ENCODE peak calls at places on chromosomes 1 and 21, in four cellular contexts. One of them, this sample, is unnamed.

GRCh38 chr1:12087797-12088314 is 24.8 kb downstream of the TNFRSF8 start:
- DNase-seq in GOT3: no peak
- DNase-seq in SHP77 treated with DMSO at 0.1 percent for 48 hours: no peak
- DNase-seq in Caki2: no peak
- DNase-seq in this sample: no peak

GRCh38 chr1:43325381-43325780 is 12.2 kb upstream of the MPL start:
- DNase-seq in Caki2: no peak
- DNase-seq in GOT3: no peak
- DNase-seq in SHP77 treated with DMSO at 0.1 percent for 48 hours: no peak
- DNase-seq in this sample: no peak

GRCh38 chr1:46983416-46983815 is 40.1 kb upstream of the CYP4X1 start:
- DNase-seq in GOT3: no peak
- DNase-seq in Caki2: no peak
- DNase-seq in SHP77 treated with DMSO at 0.1 percent for 48 hours: no peak
- DNase-seq in this sample: no peak

GRCh38 chr1:156797212-156797871 is 19.3 kb downstream of the SH2D2A start:
- DNase-seq in GOT3: no peak
- DNase-seq in Caki2: peak
- DNase-seq in SHP77 treated with DMSO at 0.1 percent for 48 hours: peak
- DNase-seq in this sample: peak

GRCh38 chr1:86872086-86872485 is 41.8 kb downstream of the SELENOF start:
- DNase-seq in SHP77 treated with DMSO at 0.1 percent for 48 hours: no peak
- DNase-seq in Caki2: no peak
- DNase-seq in GOT3: no peak
- DNase-seq in this sample: peak

GRCh38 chr1:27626031-27626935 is 8.7 kb downstream of the FGR start:
- DNase-seq in GOT3: no peak
- DNase-seq in Caki2: no peak
- DNase-seq in SHP77 treated with DMSO at 0.1 percent for 48 hours: no peak
- DNase-seq in this sample: no peak

GRCh38 chr1:23611601-23612327 is 52.5 kb upstream of the ID3 start:
- DNase-seq in Caki2: no peak
- DNase-seq in SHP77 treated with DMSO at 0.1 percent for 48 hours: no peak
- DNase-seq in GOT3: no peak
- DNase-seq in this sample: no peak

GRCh38 chr1:7641587-7642417 is 129.3 kb upstream of the VAMP3 start:
- DNase-seq in GOT3: no peak
- DNase-seq in SHP77 treated with DMSO at 0.1 percent for 48 hours: no peak
- DNase-seq in Caki2: no peak
- DNase-seq in this sample: no peak

GRCh38 chr1:28789816-28790215 is 22.2 kb upstream of the OPRD1 start:
- DNase-seq in SHP77 treated with DMSO at 0.1 percent for 48 hours: no peak
- DNase-seq in GOT3: no peak
- DNase-seq in Caki2: no peak
- DNase-seq in this sample: no peak

GRCh38 chr21:40388046-40388445 is 458.9 kb downstream of the DSCAM start:
- DNase-seq in Caki2: no peak
- DNase-seq in GOT3: no peak
- DNase-seq in SHP77 treated with DMSO at 0.1 percent for 48 hours: no peak
- DNase-seq in this sample: no peak

GRCh38 chr1:116737020-116737854 is 17.0 kb upstream of the CD2 start:
- DNase-seq in Caki2: peak
- DNase-seq in SHP77 treated with DMSO at 0.1 percent for 48 hours: no peak
- DNase-seq in GOT3: no peak
- DNase-seq in this sample: peak

GRCh38 chr1:204506091-204506968 is 9.9 kb upstream of the MDM4 start:
- DNase-seq in SHP77 treated with DMSO at 0.1 percent for 48 hours: peak
- DNase-seq in GOT3: peak
- DNase-seq in Caki2: peak
- DNase-seq in this sample: peak

GRCh38 chr1:115158181-115158580 is 68.9 kb upstream of the TSPAN2 start:
- DNase-seq in Caki2: no peak
- DNase-seq in GOT3: no peak
- DNase-seq in SHP77 treated with DMSO at 0.1 percent for 48 hours: no peak
- DNase-seq in this sample: no peak

GRCh38 chr1:110196917-110197782 is 13.0 kb upstream of the KCNC4 start:
- DNase-seq in GOT3: no peak
- DNase-seq in Caki2: peak
- DNase-seq in SHP77 treated with DMSO at 0.1 percent for 48 hours: peak
- DNase-seq in this sample: peak

GRCh38 chr21:32371913-32372314 is 20.9 kb downstream of the URB1 start:
- DNase-seq in GOT3: no peak
- DNase-seq in Caki2: no peak
- DNase-seq in SHP77 treated with DMSO at 0.1 percent for 48 hours: no peak
- DNase-seq in this sample: peak

GRCh38 chr1:101288491-101288944 is 51.7 kb downstream of the S1PR1 start:
- DNase-seq in GOT3: no peak
- DNase-seq in SHP77 treated with DMSO at 0.1 percent for 48 hours: peak
- DNase-seq in Caki2: peak
- DNase-seq in this sample: peak

GRCh38 chr1:180777072-180777689 is 135.5 kb upstream of the KIAA1614 start:
- DNase-seq in SHP77 treated with DMSO at 0.1 percent for 48 hours: no peak
- DNase-seq in GOT3: no peak
- DNase-seq in Caki2: no peak
- DNase-seq in this sample: no peak

GRCh38 chr1:67338642-67339041 is 31.0 kb downstream of the IL12RB2 start:
- DNase-seq in SHP77 treated with DMSO at 0.1 percent for 48 hours: no peak
- DNase-seq in Caki2: no peak
- DNase-seq in GOT3: no peak
- DNase-seq in this sample: no peak

GRCh38 chr1:9374748-9375345 is 82.2 kb downstream of the SPSB1 start:
- DNase-seq in SHP77 treated with DMSO at 0.1 percent for 48 hours: no peak
- DNase-seq in GOT3: no peak
- DNase-seq in Caki2: no peak
- DNase-seq in this sample: no peak

GRCh38 chr21:44658913-44659595 is 1.3 kb downstream of the KRTAP12-3 start:
- DNase-seq in Caki2: no peak
- DNase-seq in SHP77 treated with DMSO at 0.1 percent for 48 hours: no peak
- DNase-seq in GOT3: no peak
- DNase-seq in this sample: no peak

GRCh38 chr21:44869860-44870747 is 3.4 kb downstream of the PTTG1IP start:
- DNase-seq in SHP77 treated with DMSO at 0.1 percent for 48 hours: no peak
- DNase-seq in GOT3: no peak
- DNase-seq in Caki2: peak
- DNase-seq in this sample: peak

GRCh38 chr1:229716064-229716463 is 90.0 kb downstream of the URB2 start:
- DNase-seq in Caki2: no peak
- DNase-seq in SHP77 treated with DMSO at 0.1 percent for 48 hours: no peak
- DNase-seq in GOT3: no peak
- DNase-seq in this sample: peak

GRCh38 chr1:43358121-43358745 is 548 bp upstream of the CDC20 start:
- DNase-seq in SHP77 treated with DMSO at 0.1 percent for 48 hours: peak
- DNase-seq in GOT3: no peak
- DNase-seq in Caki2: peak
- DNase-seq in this sample: no peak

GRCh38 chr1:48654606-48655210 is 122.0 kb downstream of the BEND5 start:
- DNase-seq in GOT3: no peak
- DNase-seq in SHP77 treated with DMSO at 0.1 percent for 48 hours: no peak
- DNase-seq in Caki2: no peak
- DNase-seq in this sample: no peak

GRCh38 chr1:50981741-50982140 is 11.7 kb downstream of the CDKN2C start:
- DNase-seq in Caki2: peak
- DNase-seq in GOT3: no peak
- DNase-seq in SHP77 treated with DMSO at 0.1 percent for 48 hours: peak
- DNase-seq in this sample: no peak

GRCh38 chr1:172818841-172819527 is 160.1 kb downstream of the FASLG start:
- DNase-seq in Caki2: no peak
- DNase-seq in SHP77 treated with DMSO at 0.1 percent for 48 hours: no peak
- DNase-seq in GOT3: no peak
- DNase-seq in this sample: no peak

GRCh38 chr1:23169727-23170335 is 1.2 kb upstream of the LUZP1 start:
- DNase-seq in GOT3: peak
- DNase-seq in Caki2: peak
- DNase-seq in SHP77 treated with DMSO at 0.1 percent for 48 hours: no peak
- DNase-seq in this sample: peak

GRCh38 chr1:181152892-181153633 is 64.6 kb downstream of the IER5 start:
- DNase-seq in GOT3: no peak
- DNase-seq in SHP77 treated with DMSO at 0.1 percent for 48 hours: no peak
- DNase-seq in Caki2: no peak
- DNase-seq in this sample: peak

GRCh38 chr1:9240914-9241820 is 6.6 kb downstream of the H6PD start:
- DNase-seq in Caki2: no peak
- DNase-seq in SHP77 treated with DMSO at 0.1 percent for 48 hours: no peak
- DNase-seq in GOT3: no peak
- DNase-seq in this sample: no peak

GRCh38 chr1:229058111-229058551 is 212.8 kb upstream of the RAB4A start:
- DNase-seq in GOT3: no peak
- DNase-seq in Caki2: no peak
- DNase-seq in SHP77 treated with DMSO at 0.1 percent for 48 hours: no peak
- DNase-seq in this sample: no peak

This sample was measured in brain microvascular endothelial cell.